ENCODE peak calls at places on chromosomes 13 and 19, in eight cellular contexts. Z is AG10803, K is fibroblast of mammary gland, P is cardiac muscle cell, C is spleen, E is testis, O is thoracic aorta, X is GM23248. L is an unnamed sample.

GRCh38 chr19:32224371-32225244 is 120.8 kb upstream of the ZNF507 start:
- DNase-seq in Z (peak; percentile 41), K (peak; percentile 35), P (peak; percentile 58), C (peak; percentile 90), E (peak; percentile 69), O (no peak), X (peak; percentile 71), L (peak; percentile 67)

GRCh38 chr13:32031025-32031814 is at the start of gene FRY:
- DNase-seq in Z (peak; percentile 46), K (peak; percentile 53), P (peak; percentile 64), C (peak; percentile 94), E (peak; percentile 76), O (peak; percentile 8), X (peak; percentile 78), L (peak; percentile 69)

GRCh38 chr19:3573162-3573857 is 566 bp downstream of the HMG20B start:
- DNase-seq in Z (no peak), K (no peak), P (no peak), C (peak; percentile 92), E (no peak), O (no peak), X (peak; percentile 66), L (peak; percentile 25)

GRCh38 chr13:110914293-110915056 is 394 bp downstream of the ANKRD10 start:
- DNase-seq in Z (peak; percentile 76), K (peak; percentile 69), P (peak; percentile 86), C (peak; percentile 96), E (peak; percentile 89), O (peak; percentile 21), X (peak; percentile 81), L (peak; percentile 90)

GRCh38 chr13:114000151-114001040 is 26.5 kb upstream of the C13orf46 start:
- DNase-seq in Z (no peak), K (no peak), P (no peak), C (peak; percentile 39), E (no peak), O (no peak), X (no peak), L (no peak)

GRCh38 chr13:48571121-48571901 is 38.4 kb upstream of the RCBTB2 start:
- DNase-seq in Z (peak; percentile 82), K (peak; percentile 65), P (peak; percentile 83), C (no peak), E (peak; percentile 63), O (no peak), X (peak; percentile 72), L (peak; percentile 78)

GRCh38 chr13:67844544-67844943 is 614.4 kb upstream of the PCDH9 start:
- DNase-seq in Z (no peak), K (no peak), P (no peak), C (no peak), E (no peak), O (no peak), X (no peak), L (no peak)

GRCh38 chr13:97588993-97589392 is 155.0 kb downstream of the RAP2A start:
- DNase-seq in Z (no peak), K (no peak), P (no peak), C (no peak), E (no peak), O (no peak), X (no peak), L (no peak)

GRCh38 chr13:112905619-112905989 is 63.4 kb upstream of the MCF2L start:
- DNase-seq in Z (no peak), K (no peak), P (no peak), C (no peak), E (no peak), O (no peak), X (no peak), L (no peak)

GRCh38 chr13:113990321-113990837 is 16.5 kb upstream of the C13orf46 start:
- DNase-seq in Z (no peak), K (no peak), P (no peak), C (peak; percentile 67), E (peak; percentile 8), O (peak; percentile 1), X (no peak), L (no peak)

GRCh38 chr19:39154626-39155100 is 29.1 kb downstream of the PAK4 start:
- DNase-seq in Z (no peak), K (no peak), P (peak; percentile 6), C (no peak), E (no peak), O (no peak), X (no peak), L (no peak)

GRCh38 chr13:42039946-42040729 is 8.3 kb upstream of the DGKH start:
- DNase-seq in Z (peak; percentile 84), K (peak; percentile 77), P (peak; percentile 94), C (peak; percentile 96), E (peak; percentile 87), O (peak; percentile 70), X (peak; percentile 91), L (peak; percentile 85)

GRCh38 chr19:18861235-18861634 is 29.5 kb downstream of the UPF1 start:
- DNase-seq in Z (no peak), K (no peak), P (no peak), C (peak; percentile 62), E (no peak), O (no peak), X (no peak), L (no peak)

GRCh38 chr13:112981361-112981905 is 12.4 kb downstream of the MCF2L start:
- DNase-seq in Z (no peak), K (no peak), P (no peak), C (no peak), E (no peak), O (no peak), X (no peak), L (no peak)

GRCh38 chr13:30142502-30143211 is 164.7 kb downstream of the KATNAL1 start:
- DNase-seq in Z (peak; percentile 100), K (peak; percentile 97), P (peak; percentile 94), C (no peak), E (peak; percentile 22), O (no peak), X (peak; percentile 95), L (peak; percentile 96)

GRCh38 chr19:14450168-14450874 is 17.2 kb downstream of the PKN1 start:
- DNase-seq in Z (no peak), K (peak; percentile 63), P (no peak), C (no peak), E (peak; percentile 85), O (no peak), X (peak; percentile 66), L (peak; percentile 79)

GRCh38 chr13:76516013-76516412 is 370.2 kb downstream of the KCTD12 start:
- DNase-seq in Z (peak; percentile 70), K (peak; percentile 89), P (peak; percentile 79), C (no peak), E (no peak), O (no peak), X (peak; percentile 70), L (peak; percentile 43)

GRCh38 chr19:7869453-7869909 is 4.7 kb downstream of the PRR36 start:
- DNase-seq in Z (no peak), K (no peak), P (peak; percentile 40), C (peak; percentile 93), E (peak; percentile 77), O (no peak), X (peak; percentile 67), L (peak; percentile 45)

GRCh38 chr19:5958074-5958850 is 19.7 kb downstream of the RANBP3 start:
- DNase-seq in Z (no peak), K (no peak), P (no peak), C (no peak), E (no peak), O (no peak), X (no peak), L (no peak)

GRCh38 chr19:58450836-58451357 is 525 bp upstream of the ZNF324B start:
- DNase-seq in Z (no peak), K (no peak), P (no peak), C (no peak), E (no peak), O (no peak), X (peak; percentile 17), L (no peak)

GRCh38 chr19:10462557-10462956 is 40.6 kb downstream of the KEAP1 start:
- DNase-seq in Z (no peak), K (no peak), P (no peak), C (no peak), E (no peak), O (no peak), X (no peak), L (no peak)

GRCh38 chr19:10460714-10461046 is 40.3 kb downstream of the PDE4A start:
- DNase-seq in Z (no peak), K (no peak), P (no peak), C (no peak), E (no peak), O (no peak), X (no peak), L (no peak)

GRCh38 chr19:10464456-10464855 is 38.7 kb downstream of the KEAP1 start:
- DNase-seq in Z (no peak), K (no peak), P (no peak), C (no peak), E (no peak), O (no peak), X (no peak), L (no peak)

GRCh38 chr19:10467104-10467706 is 36.0 kb downstream of the KEAP1 start:
- DNase-seq in Z (no peak), K (no peak), P (no peak), C (no peak), E (no peak), O (no peak), X (no peak), L (no peak)

GRCh38 chr19:10461047-10461949 is 41.0 kb downstream of the PDE4A start:
- DNase-seq in Z (peak; percentile 84), K (peak; percentile 91), P (peak; percentile 97), C (peak; percentile 96), E (peak; percentile 94), O (peak; percentile 89), X (peak; percentile 87), L (peak; percentile 84)
- H3K4me3 ChIP-seq in Z (peak overlapping the region; percentile 40), K (peak overlapping the region; percentile 32), P (peak overlapping the region; percentile 15), C (peak overlapping the region; percentile 69), E (peak overlapping the region; percentile 15), O (peak overlapping the region; percentile 63), X (peak overlapping the region; percentile 54), L (no peak overlapping the region)

DNA sequence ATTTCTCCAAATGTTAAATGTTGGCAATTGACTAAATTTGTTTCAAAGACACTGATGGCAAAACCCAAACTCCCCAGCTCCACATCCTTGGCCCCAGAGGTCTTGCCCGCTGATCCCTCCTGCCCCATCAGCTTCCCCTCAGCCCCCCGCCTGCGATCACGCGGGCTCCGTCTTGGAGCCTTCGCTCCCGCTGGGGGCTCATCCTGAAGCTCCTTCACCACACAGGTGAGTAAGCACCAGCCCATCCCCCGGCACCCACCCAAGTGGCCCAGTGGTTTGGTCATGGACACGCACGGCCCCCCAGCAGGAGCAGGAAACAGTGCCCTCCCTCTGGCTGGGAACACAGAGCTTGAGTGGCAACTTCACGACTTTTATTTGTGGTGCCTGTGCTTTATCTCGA is 14.9 kb downstream of the EPS8L1 start:
- DNase-seq in Z (no peak), K (no peak), P (no peak), C (peak; percentile 71), E (no peak), O (no peak), X (no peak), L (no peak)
- H3K4me3 ChIP-seq in Z (no peak overlapping the region), K (no peak overlapping the region), P (no peak overlapping the region), C (no peak overlapping the region), E (no peak overlapping the region), O (no peak overlapping the region), X (no peak overlapping the region), L (no peak overlapping the region)

GRCh38 chr19:36894849-36895383 is 21.2 kb downstream of the ZNF829 start:
- DNase-seq in Z (no peak), K (no peak), P (no peak), C (no peak), E (no peak), O (no peak), X (no peak), L (peak; percentile 9)
- H3K4me3 ChIP-seq in Z (no peak overlapping the region), K (no peak overlapping the region), P (no peak overlapping the region), C (no peak overlapping the region), E (no peak overlapping the region), O (peak overlapping the region; percentile 14), X (no peak overlapping the region), L (no peak overlapping the region)

GRCh38 chr13:90483906-90484305 is 863.6 kb upstream of the MIR17HG start:
- DNase-seq in Z (no peak), K (no peak), P (no peak), C (no peak), E (no peak), O (no peak), X (no peak), L (no peak)
- H3K4me3 ChIP-seq in Z (no peak overlapping the region), K (no peak overlapping the region), P (no peak overlapping the region), C (no peak overlapping the region), E (no peak overlapping the region), O (no peak overlapping the region), X (no peak overlapping the region), L (no peak overlapping the region)

L was measured in SJCRH30.